ENCODE peak calls at places on chromosomes 4 and X, in ten cellular contexts. Z is mesenchymal stem cell; M is NCI-H524 treated with DMSO at 0.1 percent for 48 hours; Y is activated CD8-positive, alpha-beta memory T cell treated with anti-CD3 and anti-CD28 coated beads for 1 hour; X is pons; N is GM23338; K is CD8-positive, alpha-beta memory T cell; U is AG08396; P is H4; Q is lower lobe of right lung. E is an unnamed sample.

GRCh38 chrX:132489256-132490085 is 633 bp upstream of the MBNL3 start:
- DNase-seq in Z (peak), Q (peak), N (peak), P (peak), K (peak), X (no peak), U (peak), Y (no peak), M (no peak), E (peak)

GRCh38 chrX:138858946-138859345 is 147.4 kb upstream of the FGF13 start:
- DNase-seq in U (no peak), P (no peak), M (no peak), X (no peak), Y (no peak), Q (no peak), Z (peak), K (no peak), N (no peak), E (no peak)

GRCh38 chr4:3250438-3250955 is 1.5 kb downstream of the MSANTD1 start:
- DNase-seq in P (no peak), Q (peak), K (no peak), U (no peak), X (no peak), Y (no peak), Z (no peak), N (peak), M (no peak), E (no peak)

GRCh38 chrX:46279925-46280313 is 265.3 kb downstream of the ZNF674 start:
- DNase-seq in Y (no peak), U (peak), X (no peak), N (no peak), Q (no peak), P (peak), K (no peak), Z (peak), M (no peak), E (peak)

GRCh38 chrX:7993873-7994272 is 66.7 kb upstream of the PNPLA4 start:
- DNase-seq in N (no peak), P (no peak), K (no peak), X (no peak), Z (no peak), U (no peak), Q (no peak), M (no peak), Y (no peak), E (no peak)

GRCh38 chr4:27861802-27862201 is 1001.2 kb downstream of the STIM2 start:
- DNase-seq in U (no peak), N (no peak), Q (no peak), Y (no peak), Z (no peak), M (no peak), K (no peak), P (peak), X (peak), E (no peak)

GRCh38 chrX:70500826-70501225 is 56.2 kb downstream of the DLG3 start:
- DNase-seq in U (no peak), X (no peak), K (no peak), N (no peak), Y (no peak), Q (no peak), P (no peak), Z (no peak), M (no peak), E (no peak)

GRCh38 chr4:92175250-92175649 is 128.5 kb upstream of the GRID2 start:
- DNase-seq in Z (no peak), P (peak), N (peak), M (no peak), K (no peak), X (no peak), U (no peak), Y (no peak), Q (no peak), E (no peak)

GRCh38 chrX:15146515-15146914 is 123.4 kb downstream of the ASB9 start:
- DNase-seq in P (no peak), N (peak), Y (no peak), U (peak), M (no peak), Q (peak), K (no peak), X (no peak), Z (peak), E (peak)

GRCh38 chrX:133350751-133351150 is 64.5 kb downstream of the GPC4 start:
- DNase-seq in K (no peak), Z (peak), P (peak), N (no peak), Q (peak), X (no peak), U (no peak), Y (no peak), M (no peak), E (no peak)

E was measured in dermis blood vessel endothelial cell.